ENCODE peak calls at places on chromosomes 6 and 20, in four cellular contexts. V is AG09319, Y is endothelial cell, D is GM23338. P is an unnamed sample.

GRCh38 chr20:60528141-60528540 is 569.9 kb downstream of the CDH26 start:
- DNase-seq in V (no peak), Y (no peak), D (no peak), P (no peak)

GRCh38 chr20:20710847-20711315 is 1.6 kb downstream of the RALGAPA2 start:
- DNase-seq in V (no peak), Y (no peak), D (no peak), P (no peak)

GRCh38 chr20:56504373-56505005 is 20.1 kb upstream of the FAM209A start:
- DNase-seq in V (no peak), Y (peak), D (peak), P (peak)

GRCh38 chr20:44435630-44436335 is 39.9 kb upstream of the TTPAL start:
- DNase-seq in V (no peak), Y (no peak), D (no peak), P (no peak)

GRCh38 chr6:84892666-84893065 is 128.3 kb upstream of the TBX18 start:
- DNase-seq in V (no peak), Y (no peak), D (no peak), P (no peak)

GRCh38 chr6:14206351-14206750 is 88.8 kb downstream of the CD83 start:
- DNase-seq in V (no peak), Y (no peak), D (no peak), P (no peak)

GRCh38 chr6:114343782-114344144 is 940 bp upstream of the HS3ST5 start:
- DNase-seq in V (no peak), Y (no peak), D (no peak), P (no peak)

GRCh38 chr6:106385530-106385929 is 25.0 kb downstream of the CRYBG1 start:
- DNase-seq in V (no peak), Y (no peak), D (no peak), P (no peak)

GRCh38 chr20:3711418-3712043 is 869 bp downstream of the SIGLEC1 start:
- DNase-seq in V (no peak), Y (no peak), D (no peak), P (no peak)

GRCh38 chr6:49666930-49667369 is 30.3 kb upstream of the RHAG start:
- DNase-seq in V (no peak), Y (no peak), D (peak), P (no peak)

GRCh38 chr20:49561256-49561655 is 6.7 kb downstream of the PTGIS start:
- DNase-seq in V (no peak), Y (no peak), D (no peak), P (no peak)

GRCh38 chr6:54525731-54526130 is 217.5 kb downstream of the TINAG start:
- DNase-seq in V (no peak), Y (no peak), D (no peak), P (no peak)

GRCh38 chr6:147285087-147285855 is 81.1 kb downstream of the STXBP5 start:
- DNase-seq in V (no peak), Y (no peak), D (peak), P (peak)

GRCh38 chr6:111470991-111471390 is 12.0 kb downstream of the REV3L start:
- DNase-seq in V (no peak), Y (no peak), D (no peak), P (no peak)

GRCh38 chr6:139926711-139927110 is 552.3 kb upstream of the CITED2 start:
- DNase-seq in V (no peak), Y (no peak), D (no peak), P (no peak)

GRCh38 chr20:7108929-7109328 is 341.4 kb downstream of the BMP2 start:
- DNase-seq in V (no peak), Y (no peak), D (no peak), P (no peak)

GRCh38 chr6:137341721-137342195 is 122.6 kb upstream of the IFNGR1 start:
- DNase-seq in V (peak), Y (no peak), D (peak), P (peak)

GRCh38 chr20:50518270-50518721 is 8.1 kb downstream of the PTPN1 start:
- DNase-seq in V (no peak), Y (no peak), D (no peak), P (no peak)

GRCh38 chr6:830667-831327 is 137.9 kb upstream of the EXOC2 start:
- DNase-seq in V (no peak), Y (no peak), D (no peak), P (no peak)

GRCh38 chr20:62198496-62198895 is 15.7 kb downstream of the MTG2 start:
- DNase-seq in V (no peak), Y (no peak), D (no peak), P (no peak)

GRCh38 chr20:37243076-37243936 is 18.3 kb downstream of the GHRH start:
- DNase-seq in V (no peak), Y (no peak), D (peak), P (peak)

GRCh38 chr20:34222208-34222607 is 19.0 kb upstream of the ASIP start:
- DNase-seq in V (peak), Y (no peak), D (no peak), P (no peak)

GRCh38 chr20:5715068-5715841 is 34.9 kb upstream of the SHLD1 start:
- DNase-seq in V (no peak), Y (no peak), D (no peak), P (no peak)

GRCh38 chr6:7726416-7727149 is 684 bp downstream of the BMP6 start:
- DNase-seq in V (no peak), Y (peak), D (peak), P (peak)

GRCh38 chr20:50005378-50006020 is 22.7 kb downstream of the SNAI1 start:
- DNase-seq in V (no peak), Y (no peak), D (no peak), P (no peak)

GRCh38 chr6:149934249-149935156 is 7.3 kb upstream of the ULBP2 start:
- DNase-seq in V (peak), Y (peak), D (peak), P (peak)

GRCh38 chr6:136483906-136484305 is 66.3 kb downstream of the MAP7 start:
- DNase-seq in V (no peak), Y (no peak), D (no peak), P (no peak)

GRCh38 chr20:40741507-40742106 is 52.6 kb upstream of the MAFB start:
- DNase-seq in V (peak), Y (peak), D (peak), P (peak)

GRCh38 chr6:105954148-105954547 is 132.0 kb upstream of the PRDM1 start:
- DNase-seq in V (no peak), Y (no peak), D (no peak), P (no peak)

GRCh38 chr6:25468881-25469280 is 183.1 kb upstream of the SCGN start:
- DNase-seq in V (no peak), Y (no peak), D (no peak), P (no peak)
- TF ChIP-seq CTCF in V (no peak), Y (no peak), D (no peak), P (no peak)

GRCh38 chr6:82363368-82364086 is at the start of gene TPBG:
- DNase-seq in V (no peak), Y (peak), D (peak), P (peak)
- TF ChIP-seq CTCF in V (peak), Y (no peak), D (peak), P (peak)

DNA sequence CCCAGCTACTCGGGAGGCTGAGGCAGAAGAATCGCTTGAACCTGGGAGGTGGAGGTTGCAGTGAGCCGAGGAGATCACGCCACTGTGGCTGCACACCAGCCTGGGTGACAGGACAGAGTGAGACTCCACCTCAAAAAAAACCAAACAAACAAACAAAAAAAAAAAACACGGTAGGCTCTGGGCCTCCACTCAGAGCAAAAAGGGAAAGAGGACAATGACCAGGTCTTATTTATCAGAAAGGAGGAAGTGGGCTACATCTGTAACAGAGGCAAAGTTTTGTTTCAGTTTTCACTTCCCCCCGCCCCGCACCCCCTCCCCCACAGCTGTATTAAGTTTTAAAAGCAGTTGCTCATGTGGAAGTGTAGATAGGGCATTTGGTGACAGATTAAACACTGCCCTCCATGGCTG is 114.7 kb downstream of the RCAN2 start:
- DNase-seq in V (no peak), Y (no peak), D (no peak), P (no peak)
- TF ChIP-seq CTCF in V (no peak), Y (no peak), D (no peak), P (no peak)

GRCh38 chr6:3271756-3272155 is 13.0 kb downstream of the PSMG4 start:
- DNase-seq in V (no peak), Y (no peak), D (no peak), P (no peak)
- TF ChIP-seq CTCF in V (no peak), Y (no peak), D (no peak), P (no peak)

DNA sequence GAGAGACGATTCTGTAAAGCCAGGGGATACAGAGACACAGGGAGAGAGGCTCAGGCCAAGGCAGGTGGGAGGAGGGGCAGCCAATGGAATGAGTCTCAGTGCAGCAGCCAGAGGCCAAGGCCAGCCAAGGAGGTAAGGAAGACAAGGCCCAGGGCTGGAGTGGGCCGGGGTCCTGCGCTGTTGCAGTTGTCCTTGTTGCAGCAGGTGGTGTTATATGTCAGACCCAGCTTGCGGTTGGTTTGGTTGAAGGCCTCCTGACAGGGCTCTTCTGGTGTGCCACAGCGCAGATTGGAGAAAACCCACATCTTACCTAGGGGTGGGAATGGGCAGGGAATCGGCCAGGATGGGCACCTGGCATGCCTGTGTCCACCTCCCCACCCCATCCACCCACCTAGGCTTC is 2.5 kb downstream of the LY6G6C start:
- DNase-seq in V (no peak), Y (no peak), D (no peak), P (no peak)
- TF ChIP-seq CTCF in V (no peak), Y (no peak), D (no peak), P (no peak)

GRCh38 chr6:109477184-109477583 is 5.8 kb downstream of the ZBTB24 start:
- DNase-seq in V (no peak), Y (no peak), D (no peak), P (no peak)

GRCh38 chr6:109475625-109476024 is 7.4 kb downstream of the ZBTB24 start:
- DNase-seq in V (no peak), Y (no peak), D (no peak), P (no peak)

GRCh38 chr6:109478848-109479624 is 4.0 kb downstream of the ZBTB24 start:
- DNase-seq in V (no peak), Y (no peak), D (no peak), P (no peak)

GRCh38 chr6:109477725-109478124 is 5.3 kb downstream of the ZBTB24 start:
- DNase-seq in V (no peak), Y (no peak), D (no peak), P (peak)

GRCh38 chr6:109478222-109478805 is 4.7 kb downstream of the ZBTB24 start:
- DNase-seq in V (peak), Y (no peak), D (no peak), P (no peak)
- TF ChIP-seq CTCF in V (no peak), Y (no peak), D (no peak), P (no peak)

GRCh38 chr20:54062812-54063280 is 7.5 kb downstream of the BCAS1 start:
- DNase-seq in V (no peak), Y (no peak), D (peak), P (peak)
- TF ChIP-seq CTCF in V (peak), Y (peak), D (peak), P (peak)

GRCh38 chr6:159105716-159106115 is 60.9 kb upstream of the TAGAP start:
- DNase-seq in V (no peak), Y (no peak), D (no peak), P (no peak)

GRCh38 chr6:159103396-159104162 is 58.8 kb upstream of the TAGAP start:
- DNase-seq in V (no peak), Y (no peak), D (peak), P (no peak)

GRCh38 chr6:159104163-159104885 is 59.5 kb upstream of the TAGAP start:
- DNase-seq in V (no peak), Y (peak), D (peak), P (peak)

GRCh38 chr6:159106627-159107241 is 61.9 kb upstream of the TAGAP start:
- DNase-seq in V (no peak), Y (peak), D (peak), P (peak)

GRCh38 chr6:159104931-159105330 is 60.1 kb upstream of the TAGAP start:
- DNase-seq in V (no peak), Y (no peak), D (no peak), P (no peak)
- TF ChIP-seq CTCF in V (no peak), Y (no peak), D (no peak), P (no peak)

P was measured in neural progenitor cell.